ENCODE peak calls at places on chromosomes 7 and 10, in nine cellular contexts. N is IMR-90, T is tibial artery, K is heart right ventricle, I is AG10803, V is PC-3, C is astrocyte of the cerebellum, U is dorsolateral prefrontal cortex, P is mammary epithelial cell. L is an unnamed sample.

GRCh38 chr10:79379512-79380124 is 32.3 kb downstream of the PPIF start:
- DNase-seq in N (no peak), T (peak), K (peak), I (peak), V (no peak), C (no peak), U (no peak), P (no peak), L (no peak)

GRCh38 chr7:4711093-4711492 is 29.0 kb downstream of the FOXK1 start:
- DNase-seq in N (no peak), T (no peak), K (no peak), I (no peak), V (no peak), C (no peak), U (no peak), P (no peak), L (no peak)

GRCh38 chr7:12709731-12710502 is 22.5 kb downstream of the ARL4A start:
- DNase-seq in N (peak), T (no peak), K (no peak), I (peak), V (peak), C (no peak), U (no peak), P (no peak), L (peak)

GRCh38 chr7:51246258-51247245 is 70.1 kb downstream of the COBL start:
- DNase-seq in N (no peak), T (peak), K (peak), I (no peak), V (no peak), C (peak), U (peak), P (no peak), L (no peak)

GRCh38 chr10:47379901-47380300 is 4.2 kb downstream of the ZNF488 start:
- DNase-seq in N (no peak), T (no peak), K (no peak), I (no peak), V (no peak), C (no peak), U (peak), P (no peak), L (no peak)

GRCh38 chr10:35331894-35332640 is 4.2 kb upstream of the CCNY start:
- DNase-seq in N (peak), T (no peak), K (no peak), I (peak), V (peak), C (peak), U (no peak), P (peak), L (peak)

GRCh38 chr7:135209225-135209834 is 2.0 kb downstream of the WDR91 start:
- DNase-seq in N (no peak), T (no peak), K (no peak), I (no peak), V (no peak), C (no peak), U (no peak), P (no peak), L (no peak)

GRCh38 chr7:134316539-134317344 is at the start of gene SLC35B4:
- DNase-seq in N (peak), T (peak), K (peak), I (peak), V (peak), C (peak), U (peak), P (peak), L (peak)

GRCh38 chr7:115066634-115067033 is 144.7 kb downstream of the MDFIC start:
- DNase-seq in N (no peak), T (no peak), K (no peak), I (no peak), V (no peak), C (no peak), U (no peak), P (no peak), L (no peak)

GRCh38 chr7:82740246-82740848 is 296.8 kb upstream of the CACNA2D1 start:
- DNase-seq in N (peak), T (no peak), K (no peak), I (peak), V (peak), C (peak), U (peak), P (peak), L (peak)

DNA sequence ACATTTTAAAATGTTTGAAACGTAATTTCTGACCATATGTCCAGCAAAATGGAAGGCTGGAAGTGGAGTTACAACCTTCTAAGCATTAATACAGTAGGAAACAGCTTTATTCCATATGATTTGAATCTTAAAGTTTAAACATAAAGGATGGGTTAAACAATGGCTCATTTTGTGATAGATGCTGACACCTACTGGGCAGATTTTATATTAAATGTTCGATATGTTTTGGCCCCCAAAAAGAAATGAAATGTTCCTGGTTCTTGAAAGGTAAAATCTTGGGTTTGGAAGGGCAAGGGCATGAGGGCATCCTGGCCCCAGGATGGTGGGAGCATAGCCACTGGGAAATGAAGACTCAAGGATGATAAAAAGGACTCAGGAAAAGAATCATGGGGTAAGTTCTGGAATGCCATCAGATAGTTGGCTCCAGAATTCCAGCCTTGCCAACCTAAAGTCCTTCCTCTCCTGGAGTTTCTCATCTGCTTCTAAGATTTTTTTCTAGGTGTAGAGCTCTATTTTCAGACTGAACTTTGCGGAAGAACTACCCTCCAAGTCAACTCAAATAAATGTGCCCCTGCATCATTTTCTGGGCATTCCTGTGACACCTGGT is 34.6 kb upstream of the SLC35G1 start:
- DNase-seq in N (peak), T (no peak), K (no peak), I (no peak), V (peak), C (no peak), U (no peak), P (no peak), L (peak)
- TF ChIP-seq CTCF in N (peak), T (no peak), K (peak), I (peak), V (peak), C (no peak), U (peak), P (peak), L (peak)

DNA sequence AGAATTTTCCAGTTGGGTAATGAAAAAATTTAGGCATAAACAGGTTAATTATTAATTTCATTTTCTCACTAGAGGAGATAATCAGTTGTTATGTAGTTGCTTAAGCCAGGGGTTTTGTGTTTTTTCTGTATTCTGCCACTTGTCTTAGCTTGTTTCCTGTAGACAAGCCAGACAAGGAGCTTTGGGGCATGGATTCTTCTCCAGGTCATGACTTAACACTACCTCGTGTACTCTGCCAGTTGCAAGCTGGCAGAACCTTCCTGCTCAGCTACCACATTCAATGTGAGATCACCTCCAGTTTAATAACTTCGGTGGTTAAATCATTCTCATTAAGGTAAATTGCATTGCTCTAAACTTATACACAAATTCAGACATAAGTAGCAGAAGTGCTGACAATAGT is 1.8 kb downstream of the CCM2 start:
- DNase-seq in N (no peak), T (no peak), K (no peak), I (no peak), V (no peak), C (no peak), U (no peak), P (peak), L (no peak)
- H3K4me3 ChIP-seq in N (no peak), T (no peak), K (no peak), I (peak), V (peak), C (no peak), U (no peak), P (peak), L (no peak)

GRCh38 chr10:49324711-49325110 is 25.7 kb downstream of the C10orf71 start:
- DNase-seq in N (no peak), T (no peak), K (no peak), I (no peak), V (peak), C (no peak), U (no peak), P (no peak), L (peak)
- TF ChIP-seq CTCF in N (no peak), T (no peak), K (no peak), I (no peak), V (peak), C (peak), U (no peak), P (no peak), L (no peak)

GRCh38 chr7:76225379-76225778 is 23.7 kb downstream of the SRRM3 start:
- DNase-seq in N (peak), T (no peak), K (peak), I (peak), V (peak), C (no peak), U (no peak), P (peak), L (peak)
- H3K4me3 ChIP-seq in N (no peak), T (no peak), K (no peak), I (no peak), V (no peak), C (no peak), U (no peak), P (no peak), L (no peak)

GRCh38 chr7:31478744-31479143 is 35.1 kb upstream of the ITPRID1 start:
- DNase-seq in N (no peak), T (no peak), K (no peak), I (no peak), V (no peak), C (no peak), U (no peak), P (no peak), L (no peak)
- TF ChIP-seq CTCF in N (no peak), T (no peak), K (no peak), I (no peak), V (no peak), C (no peak), U (no peak), P (no peak), L (no peak)

GRCh38 chr10:19638873-19639233 is 177.4 kb upstream of the PLXDC2 start:
- DNase-seq in N (no peak), T (no peak), K (no peak), I (no peak), V (no peak), C (no peak), U (no peak), P (no peak), L (no peak)
- H3K4me3 ChIP-seq in N (peak), T (peak), K (no peak), I (peak), V (peak), C (no peak), U (no peak), P (no peak), L (peak)

DNA sequence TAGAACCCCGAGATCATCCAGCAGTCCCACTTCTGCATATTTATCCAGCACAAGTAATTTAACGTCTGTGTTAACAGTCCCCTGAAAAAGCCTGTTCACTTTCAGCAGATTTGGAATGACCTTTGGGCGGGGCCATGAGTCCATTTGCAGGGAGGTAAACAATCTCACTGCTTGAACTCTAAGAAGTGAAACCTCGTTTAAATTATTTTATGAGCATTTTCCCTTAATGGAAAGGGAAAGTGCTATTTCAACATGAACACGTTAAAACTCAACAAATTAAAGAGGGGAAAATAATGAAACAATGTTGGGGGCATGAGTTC is 282.8 kb downstream of the GATA3 start:
- DNase-seq in N (no peak), T (no peak), K (no peak), I (no peak), V (no peak), C (no peak), U (no peak), P (no peak), L (peak)
- TF ChIP-seq CTCF in N (no peak), T (no peak), K (no peak), I (no peak), V (no peak), C (no peak), U (no peak), P (no peak), L (no peak)

GRCh38 chr10:29590598-29591415 is 44.0 kb downstream of the SVIL start:
- DNase-seq in N (peak), T (no peak), K (no peak), I (peak), V (peak), C (peak), U (no peak), P (peak), L (peak)
- H3K4me3 ChIP-seq in N (no peak), T (peak), K (peak), I (no peak), V (peak), C (no peak), U (no peak), P (peak), L (no peak)

GRCh38 chr10:13784067-13784466 is 197.3 kb downstream of the PRPF18 start:
- DNase-seq in N (peak), T (no peak), K (no peak), I (no peak), V (peak), C (no peak), U (no peak), P (no peak), L (no peak)
- TF ChIP-seq CTCF in N (peak), T (peak), K (peak), I (peak), V (peak), C (peak), U (no peak), P (peak), L (peak)

DNA sequence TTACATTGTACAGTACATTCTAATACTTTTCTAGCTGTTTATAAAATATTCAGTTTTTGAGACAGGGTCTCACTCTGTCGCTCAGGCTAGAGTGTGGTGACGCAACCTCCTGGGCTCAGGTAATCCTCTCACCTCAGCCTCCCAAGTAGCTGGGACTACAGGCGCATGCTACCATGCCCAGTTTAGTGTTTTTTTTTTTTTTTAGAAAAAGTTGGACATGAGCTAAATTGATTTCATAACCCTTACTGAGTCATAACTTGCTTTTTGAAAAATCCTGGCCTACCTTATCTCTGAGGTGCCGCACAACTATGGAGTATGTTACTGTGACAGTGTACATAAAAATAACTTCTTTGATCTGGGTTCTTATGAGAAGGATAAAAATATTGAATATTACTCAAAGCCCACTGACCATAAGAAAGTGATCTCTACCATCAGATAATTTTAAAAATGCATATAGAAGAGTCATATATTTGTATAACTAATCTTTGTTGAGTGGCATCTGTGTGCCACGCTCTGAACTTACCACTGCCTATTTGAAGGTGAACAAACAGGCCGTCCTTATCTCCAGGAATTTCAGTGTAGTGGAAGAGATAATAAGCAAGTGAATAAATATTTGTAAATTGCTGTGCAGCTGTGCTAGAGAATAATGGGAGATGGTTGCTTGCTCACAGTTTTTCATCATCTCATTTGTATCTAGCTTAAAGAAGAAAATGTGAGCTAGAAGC is 73.2 kb downstream of the PPP1R9A start:
- DNase-seq in N (no peak), T (no peak), K (no peak), I (no peak), V (no peak), C (no peak), U (no peak), P (no peak), L (no peak)
- H3K4me3 ChIP-seq in N (no peak), T (no peak), K (no peak), I (no peak), V (no peak), C (no peak), U (no peak), P (no peak), L (no peak)

L was measured in fibroblast of villous mesenchyme.